ENCODE peak calls at places on chromosomes 13 and 19, in four cellular contexts. T is K562, A is right lobe of liver, I is A549. M is an unnamed sample.

GRCh38 chr19:14167013-14167593 is 30.7 kb upstream of the ASF1B start:
- DNase-seq in I (no peak), T (no peak), A (no peak), M (no peak)

GRCh38 chr13:106599875-106600797 is 32.2 kb upstream of the ARGLU1 start:
- DNase-seq in A (no peak), T (no peak), I (no peak), M (no peak)

GRCh38 chr19:13723206-13723605 is 41.1 kb upstream of the MRI1 start:
- DNase-seq in I (peak), A (no peak), T (no peak), M (no peak)

GRCh38 chr13:37209621-37210020 is 104.2 kb upstream of the CSNK1A1L start:
- DNase-seq in I (no peak), T (no peak), A (no peak), M (no peak)

GRCh38 chr13:34044660-34045080 is 226.7 kb downstream of the RFC3 start:
- DNase-seq in A (no peak), I (peak), T (no peak), M (no peak)

GRCh38 chr13:96279904-96280303 is 190.0 kb downstream of the HS6ST3 start:
- DNase-seq in A (no peak), T (no peak), I (no peak), M (no peak)

GRCh38 chr19:28883241-28883693 is 329.7 kb downstream of the UQCRFS1 start:
- DNase-seq in I (no peak), T (no peak), A (no peak), M (no peak)

GRCh38 chr13:108352599-108352998 is 83.1 kb downstream of the TNFSF13B start:
- DNase-seq in I (no peak), A (no peak), T (no peak), M (no peak)

GRCh38 chr13:44385401-44385800 is 11.8 kb downstream of the SERP2 start:
- DNase-seq in A (peak), I (no peak), T (no peak), M (no peak)

GRCh38 chr13:113599396-113599795 is 14.8 kb downstream of the TFDP1 start:
- DNase-seq in I (no peak), A (peak), T (no peak), M (no peak)

GRCh38 chr13:27007166-27007565 is 164.4 kb downstream of the USP12 start:
- DNase-seq in T (no peak), I (no peak), A (no peak), M (no peak)

GRCh38 chr19:46495789-46496099 is at the start of gene PNMA8B:
- DNase-seq in I (no peak), T (peak), A (peak), M (no peak)

GRCh38 chr13:95164830-95165229 is 136.4 kb downstream of the ABCC4 start:
- DNase-seq in A (no peak), T (no peak), I (no peak), M (peak)

GRCh38 chr13:99414048-99414995 is 87.0 kb upstream of the TM9SF2 start:
- DNase-seq in A (peak), I (no peak), T (no peak), M (no peak)

GRCh38 chr19:44673510-44673909 is 2.2 kb downstream of the CEACAM19 start:
- DNase-seq in A (no peak), I (no peak), T (no peak), M (no peak)

GRCh38 chr19:47839411-47839810 is 17.7 kb downstream of the CRX start:
- DNase-seq in A (no peak), I (no peak), T (no peak), M (no peak)

GRCh38 chr13:21675095-21676007 is 4.5 kb downstream of the FGF9 start:
- DNase-seq in A (no peak), T (no peak), I (no peak), M (peak)

GRCh38 chr19:15424692-15425272 is 6.0 kb upstream of the AKAP8L start:
- DNase-seq in T (no peak), A (no peak), I (no peak), M (no peak)

GRCh38 chr19:5850743-5851293 is 431 bp downstream of the FUT3 start:
- DNase-seq in A (peak), T (peak), I (no peak), M (no peak)

GRCh38 chr13:110580800-110581199 is 19.3 kb upstream of the RAB20 start:
- DNase-seq in T (no peak), A (no peak), I (no peak), M (no peak)

GRCh38 chr13:102724923-102725322 is 30.1 kb upstream of the METTL21C start:
- DNase-seq in I (peak), T (peak), A (peak), M (peak)

DNA sequence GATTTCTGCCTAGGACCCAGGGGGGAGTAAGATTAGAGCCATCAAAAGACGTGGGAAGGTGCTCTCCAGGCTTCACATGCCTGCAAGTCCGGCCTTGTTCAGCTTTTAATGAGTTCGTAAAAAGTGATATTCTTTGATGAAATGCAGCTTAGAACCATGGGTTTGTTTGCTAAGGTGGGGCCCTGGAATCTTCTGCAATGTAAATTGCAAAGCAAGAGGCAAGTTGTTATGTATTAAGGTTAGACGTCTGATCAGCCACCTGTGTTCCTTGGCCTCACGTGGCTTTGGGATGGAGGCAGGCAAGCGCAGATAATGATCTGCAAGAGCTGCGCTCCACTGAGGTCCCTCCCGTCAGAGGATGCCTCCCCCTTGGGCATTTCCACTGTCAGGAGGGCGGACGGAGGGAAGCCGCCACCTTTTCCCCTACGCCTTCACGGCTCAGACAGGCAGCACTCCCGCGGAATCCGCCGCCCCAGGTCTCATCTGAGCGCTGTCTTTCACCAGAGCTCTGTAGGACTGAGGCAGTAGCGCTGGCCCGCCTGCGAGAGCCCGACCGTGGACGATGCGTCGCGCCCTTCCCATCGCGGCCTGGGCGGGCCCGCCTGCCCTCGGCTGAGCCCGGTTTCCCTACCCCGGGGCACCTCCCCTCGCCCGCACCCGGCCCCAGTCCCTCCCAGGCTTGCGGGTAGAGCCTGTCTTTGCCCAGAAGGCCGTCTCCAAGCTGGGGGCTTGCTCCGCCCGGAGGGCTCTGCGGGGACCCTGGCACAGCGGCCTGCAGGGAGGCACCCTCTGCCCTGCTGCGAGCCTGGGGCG is 111.0 kb downstream of the CRYL1 start:
- DNase-seq in I (no peak), A (no peak), T (no peak), M (no peak)
- TF ChIP-seq POLR2A in I (no peak), A (no peak), T (no peak), M (no peak)

GRCh38 chr19:17393914-17394313 is at the start of gene CCDC194:
- DNase-seq in A (no peak), I (no peak), T (no peak), M (no peak)
- TF ChIP-seq POLR2A in A (no peak), I (no peak), T (no peak), M (no peak)

GRCh38 chr13:112392719-112393118 is 16.6 kb downstream of the SPACA7 start:
- DNase-seq in I (no peak), T (peak), A (no peak), M (no peak)

GRCh38 chr13:112397108-112397507 is 21.0 kb downstream of the SPACA7 start:
- DNase-seq in I (no peak), T (no peak), A (no peak), M (no peak)

DNA sequence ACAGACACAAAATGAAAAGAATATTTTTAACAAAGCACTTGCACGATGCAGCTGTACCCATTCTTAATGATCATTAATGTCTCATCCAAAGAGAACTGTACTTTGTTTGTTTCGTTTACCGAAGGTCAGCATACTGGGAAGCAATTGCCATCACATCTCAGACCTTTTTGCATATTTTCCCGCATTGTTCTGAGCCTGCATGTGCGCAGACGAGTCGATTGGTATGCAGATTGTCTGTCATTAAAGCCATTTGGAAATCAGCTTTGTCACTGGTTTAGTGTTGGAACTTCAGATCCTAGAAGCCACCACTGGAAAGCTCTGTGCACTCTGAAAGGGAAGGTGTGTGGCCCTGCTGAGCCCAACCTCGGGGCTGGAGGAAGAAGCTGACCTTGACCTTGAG is 15.6 kb downstream of the SPACA7 start:
- DNase-seq in A (no peak), I (no peak), T (no peak), M (no peak)
- TF ChIP-seq POLR2A in A (no peak), I (no peak), T (no peak), M (no peak)

DNA sequence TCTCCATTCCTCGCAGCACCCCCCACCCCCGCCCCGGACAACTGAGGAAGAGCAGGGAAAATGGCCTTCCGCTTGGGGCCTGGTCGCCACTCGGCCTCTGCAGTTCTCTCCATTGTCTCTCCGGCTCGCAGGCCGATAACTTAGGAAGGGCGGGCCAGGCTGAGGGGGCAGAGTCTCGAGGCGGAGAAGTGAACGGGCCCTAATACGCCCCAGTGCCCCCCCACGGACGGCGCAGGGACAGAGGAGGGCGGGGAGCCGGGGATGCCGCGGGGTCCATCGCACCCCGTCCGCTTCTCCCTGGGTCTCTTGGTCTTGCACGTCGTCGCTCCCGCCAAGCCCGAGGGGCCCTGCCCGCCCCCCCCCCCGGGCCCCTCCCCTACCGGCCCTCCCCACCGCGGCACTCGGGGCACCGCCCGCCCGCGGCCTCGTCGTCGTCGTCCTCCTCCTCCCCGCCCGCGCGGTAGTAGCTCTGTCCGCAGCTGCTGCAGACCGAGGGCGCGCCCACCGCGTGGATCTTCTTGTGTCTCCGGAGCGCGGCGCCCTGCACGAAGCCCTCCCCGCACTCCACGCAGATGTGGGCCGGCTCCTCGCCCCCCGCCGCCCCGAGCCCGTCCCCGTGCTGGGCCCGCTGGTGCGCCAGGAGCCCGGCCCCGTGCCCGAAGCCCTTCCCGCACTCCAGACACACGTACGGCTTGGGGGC is 33.3 kb downstream of the ZNF787 start:
- DNase-seq in A (no peak), I (no peak), T (no peak), M (no peak)
- TF ChIP-seq POLR2A in A (no peak), I (no peak), T (no peak), M (no peak)

GRCh38 chr13:60397693-60398437 is 845 bp downstream of the TDRD3 start:
- DNase-seq in T (no peak), I (peak), A (peak), M (peak)

GRCh38 chr13:60398438-60398891 is 1.4 kb downstream of the TDRD3 start:
- DNase-seq in I (no peak), A (no peak), T (no peak), M (peak)

GRCh38 chr13:60398949-60399589 is 2.0 kb downstream of the TDRD3 start:
- DNase-seq in A (no peak), T (peak), I (no peak), M (peak)

GRCh38 chr13:60396783-60397692 is at the start of gene TDRD3:
- DNase-seq in A (peak), I (peak), T (peak), M (peak)

GRCh38 chr13:60396008-60396782 is 825 bp upstream of the TDRD3 start:
- DNase-seq in T (peak), A (peak), I (peak), M (peak)
- TF ChIP-seq POLR2A in T (peak), A (peak), I (peak), M (peak)

GRCh38 chr19:52963229-52963760 is 614 bp upstream of the ZNF816 start:
- DNase-seq in T (peak), I (no peak), A (no peak), M (peak)

GRCh38 chr19:52957591-52957990 is 5.1 kb downstream of the ZNF816 start:
- DNase-seq in I (no peak), T (no peak), A (no peak), M (no peak)

GRCh38 chr19:52959613-52960295 is 2.9 kb downstream of the ZNF816 start:
- DNase-seq in T (no peak), A (no peak), I (no peak), M (no peak)

GRCh38 chr19:52961981-52962380 is 700 bp downstream of the ZNF816 start:
- DNase-seq in T (peak), I (no peak), A (no peak), M (no peak)

DNA sequence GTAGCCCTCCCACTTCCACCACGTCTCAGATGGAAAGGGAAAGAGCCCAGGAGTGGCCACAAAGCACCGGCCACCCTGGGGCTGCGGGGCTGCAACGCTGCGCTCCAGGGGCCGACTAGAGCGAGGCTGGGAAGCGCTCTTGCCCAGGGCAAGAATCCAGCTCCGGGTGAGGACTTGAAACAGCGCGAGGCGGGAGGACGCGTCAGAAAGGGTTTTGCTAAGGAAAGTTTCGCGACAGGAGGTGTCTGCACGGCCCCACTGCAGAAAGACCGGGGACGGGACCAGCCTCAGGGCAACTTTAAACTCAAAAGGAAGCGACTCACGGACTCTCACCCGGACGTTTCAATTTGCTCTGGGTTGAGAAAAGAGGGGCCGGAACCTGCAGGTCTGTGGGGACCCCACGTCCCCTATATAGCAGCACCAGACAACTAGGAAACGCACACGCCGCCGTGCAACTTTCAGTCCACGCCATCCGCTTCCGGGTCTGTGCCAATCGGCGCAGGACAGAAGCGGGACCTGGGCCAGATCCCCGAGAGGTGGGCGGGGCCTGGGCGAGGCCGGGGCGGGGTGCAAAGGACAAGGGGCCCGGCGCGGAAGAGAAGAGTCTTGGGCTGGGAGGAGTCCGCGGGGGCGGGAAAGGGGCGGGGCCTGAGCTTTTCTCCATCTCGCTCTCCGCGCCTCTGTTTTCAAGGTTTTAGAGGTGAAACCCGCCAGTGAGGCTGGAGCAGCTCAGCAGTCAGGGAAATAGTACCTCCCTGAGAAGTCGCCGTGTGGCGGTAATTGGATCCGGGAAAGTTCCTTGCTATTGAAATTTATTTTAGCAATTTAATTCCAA is at the start of gene ZNF816:
- DNase-seq in T (peak), A (peak), I (peak), M (peak)
- TF ChIP-seq POLR2A in T (peak), A (no peak), I (no peak), M (peak)

GRCh38 chr19:37506387-37507166 is at the start of gene ZNF793:
- DNase-seq in T (no peak), I (peak), A (peak), M (no peak)
- TF ChIP-seq POLR2A in T (no peak), I (no peak), A (no peak), M (no peak)

M was measured in erythroblast.